ENCODE peak calls at places on chromosomes 12 and 14, in four cellular contexts. U is H9; K is adrenal gland; C is naive thymus-derived CD4-positive, alpha-beta T cell. G is an unnamed sample. For H3K9me3, the result is how much of the 10 kb centered on the place peaks cover.

GRCh38 chr12:81089412-81089811 is 11.5 kb downstream of the ACSS3 start:
- DNase-seq in U (no peak), K (no peak), C (no peak), G (no peak)

GRCh38 chr14:75147423-75148071 is 20.7 kb upstream of the NEK9 start:
- DNase-seq in K (peak), U (peak), C (no peak), G (no peak)

GRCh38 chr12:39764944-39765560 is 145.4 kb upstream of the ABCD2 start:
- DNase-seq in U (no peak), C (peak), K (no peak), G (peak)

GRCh38 chr12:85188609-85189008 is 91.4 kb upstream of the ALX1 start:
- DNase-seq in C (no peak), K (no peak), U (no peak), G (no peak)

GRCh38 chr14:65360144-65360784 is 52.3 kb upstream of the FUT8 start:
- DNase-seq in C (no peak), U (no peak), K (no peak), G (no peak)

GRCh38 chr12:112236786-112237185 is 111.4 kb downstream of the TRAFD1 start:
- DNase-seq in U (no peak), K (no peak), C (no peak), G (no peak)

GRCh38 chr14:49670475-49670874 is 17.5 kb downstream of the POLE2 start:
- DNase-seq in C (no peak), K (no peak), U (no peak), G (no peak)

GRCh38 chr12:57722716-57723629 is 15.6 kb downstream of the AGAP2 start:
- DNase-seq in K (no peak), U (no peak), C (no peak), G (no peak)

DNA sequence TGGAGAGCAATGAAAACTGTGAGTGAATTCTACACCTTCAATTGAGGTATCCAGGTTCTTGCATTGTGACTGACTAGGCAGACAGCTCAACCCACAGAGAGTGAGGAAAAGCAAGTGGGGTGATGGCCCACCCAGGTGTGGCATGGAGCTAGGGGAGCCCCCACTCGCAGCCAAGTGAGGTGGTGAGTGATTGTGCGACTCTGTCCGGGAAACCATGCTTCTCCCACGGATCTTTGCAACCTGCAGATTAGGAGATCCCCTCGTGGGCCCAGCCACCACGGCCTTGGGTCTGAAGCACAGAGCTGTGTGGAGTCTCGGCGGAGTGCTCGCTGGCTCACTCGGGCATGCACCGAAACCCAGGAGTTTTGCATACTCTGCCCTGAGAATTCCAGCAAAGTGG is 120.1 kb downstream of the ALG10 start:
- DNase-seq in K (no peak), U (no peak), C (no peak), G (no peak)
- H3K9me3 ChIP-seq in K (under half), U (under half), C (under half), G (under half)

DNA sequence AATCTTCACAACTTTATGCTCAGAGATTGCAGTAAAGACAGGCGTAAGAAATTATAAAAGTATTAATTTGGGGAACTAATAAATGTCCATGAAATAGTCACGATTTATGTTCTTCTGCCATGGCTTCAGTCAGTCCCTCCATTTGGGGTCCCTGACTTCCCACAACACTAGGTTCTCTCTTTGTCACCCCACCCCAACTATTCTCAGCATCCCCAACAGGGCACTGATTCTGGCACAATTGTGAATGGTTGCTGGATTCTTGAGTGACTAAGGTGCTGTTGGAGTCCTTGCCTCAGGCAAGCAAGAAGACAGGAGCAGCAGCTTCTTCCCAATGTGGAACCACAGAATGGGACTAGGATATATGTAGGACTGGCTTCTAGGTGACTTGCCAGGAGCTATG is 15.3 kb downstream of the KRT76 start:
- DNase-seq in K (no peak), C (no peak), U (no peak), G (no peak)
- H3K9me3 ChIP-seq in K (under half), C (under half), U (under half), G (under half)

GRCh38 chr12:31967569-31967968 is 8.4 kb downstream of the RESF1 start:
- DNase-seq in C (no peak), K (no peak), U (no peak), G (no peak)

GRCh38 chr12:31964280-31964679 is 5.1 kb downstream of the RESF1 start:
- DNase-seq in K (no peak), C (no peak), U (no peak), G (no peak)

GRCh38 chr12:31970199-31970598 is 11.0 kb downstream of the RESF1 start:
- DNase-seq in U (no peak), K (no peak), C (no peak), G (no peak)

GRCh38 chr12:31965090-31965489 is 5.9 kb downstream of the RESF1 start:
- DNase-seq in U (no peak), K (no peak), C (peak), G (no peak)

DNA sequence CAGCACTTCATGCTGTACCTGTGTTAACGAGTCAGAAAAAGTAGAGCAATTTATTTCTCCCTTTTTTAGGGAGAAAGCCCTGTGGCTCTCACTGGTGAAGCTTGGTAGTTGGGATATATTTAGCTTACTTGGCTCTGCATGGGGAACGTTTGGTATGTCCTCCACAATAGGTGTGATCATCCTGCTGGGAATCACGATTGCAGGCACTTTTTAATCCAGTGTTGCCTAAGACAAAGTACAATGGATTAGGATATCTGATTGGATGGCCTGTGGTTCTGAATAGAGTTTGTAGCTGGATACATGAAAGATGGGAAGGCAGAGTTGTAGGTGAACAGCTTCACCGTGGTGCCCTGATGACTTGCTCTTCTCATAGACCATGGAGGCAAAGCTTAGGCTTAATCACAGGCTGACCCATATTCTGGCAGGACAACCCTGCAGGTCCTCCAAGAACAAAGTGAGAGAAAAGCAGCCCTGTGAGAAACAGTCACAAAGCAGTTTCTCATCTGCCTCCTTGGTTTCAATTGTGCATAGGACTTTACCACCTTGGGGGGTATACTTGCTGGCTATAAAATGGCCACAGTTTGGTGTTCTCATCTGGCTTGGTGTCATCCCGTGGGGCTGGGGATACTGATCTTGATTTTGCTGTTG is 7.5 kb downstream of the RESF1 start:
- DNase-seq in K (no peak), C (no peak), U (no peak), G (no peak)
- H3K9me3 ChIP-seq in K (under half), C (under half), U (under half), G (under half)

DNA sequence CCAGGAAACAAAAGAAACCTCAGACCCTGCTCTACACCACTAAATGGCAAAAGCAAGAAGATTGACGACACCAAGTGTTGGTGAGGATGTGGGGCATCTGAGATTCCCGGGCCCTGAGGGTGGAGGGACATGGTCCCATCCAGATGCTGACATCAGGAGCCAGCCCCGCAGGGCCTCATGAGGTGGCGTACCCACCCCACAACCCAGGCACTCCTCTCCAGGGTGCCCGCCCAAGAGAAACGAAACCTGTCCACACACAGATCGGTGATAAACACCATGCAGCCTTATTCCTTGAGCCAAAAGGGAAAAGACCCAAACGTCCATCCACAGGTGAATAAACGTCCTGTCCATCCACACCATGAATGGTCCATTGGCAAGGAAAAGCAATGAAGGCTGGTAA is 54.8 kb upstream of the C14orf180 start:
- DNase-seq in C (no peak), K (no peak), U (no peak), G (no peak)
- H3K9me3 ChIP-seq in C (under half), K (under half), U (under half), G (under half)